ENCODE peak calls at places on chromosomes 12 and 14, in nine cellular contexts. A is K562, T is HCT116, Y is GM12892, P is IMR-90, D is uterus, N is A549, B is heart left ventricle, U is lower leg skin. L is an unnamed sample.

GRCh38 chr12:55797068-55797467 is 20.5 kb downstream of the SARNP start:
- DNase-seq in A (peak; percentile 41), T (peak; percentile 26), Y (no peak), P (peak; percentile 56), D (no peak), N (peak; percentile 62), B (no peak), U (no peak), L (no peak)

GRCh38 chr14:86640288-86640687 is 1110.3 kb downstream of the FLRT2 start:
- DNase-seq in A (no peak), T (no peak), Y (no peak), P (no peak), D (no peak), N (no peak), B (no peak), U (no peak), L (no peak)

GRCh38 chr12:117026343-117026742 is 72.9 kb downstream of the TESC start:
- DNase-seq in A (no peak), T (no peak), Y (no peak), P (no peak), D (no peak), N (no peak), B (no peak), U (no peak), L (no peak)

GRCh38 chr12:118377891-118378470 is 1.6 kb downstream of the SUDS3 start:
- DNase-seq in A (peak; percentile 55), T (peak; percentile 22), Y (no peak), P (peak; percentile 44), D (peak; percentile 65), N (peak; percentile 75), B (peak; percentile 67), U (peak; percentile 54), L (peak; percentile 57)

GRCh38 chr12:113515082-113515856 is 43.6 kb upstream of the LHX5 start:
- DNase-seq in A (no peak), T (no peak), Y (no peak), P (no peak), D (no peak), N (no peak), B (no peak), U (no peak), L (no peak)

GRCh38 chr14:61515436-61516124 is 179.7 kb upstream of the HIF1A start:
- DNase-seq in A (no peak), T (no peak), Y (no peak), P (no peak), D (no peak), N (no peak), B (no peak), U (no peak), L (no peak)

GRCh38 chr14:46344327-46344937 is 307.1 kb downstream of the RPL10L start:
- DNase-seq in A (no peak), T (peak; percentile 3), Y (no peak), P (no peak), D (no peak), N (no peak), B (no peak), U (no peak), L (no peak)

GRCh38 chr12:132605892-132606291 is 4.5 kb downstream of the LRCOL1 start:
- DNase-seq in A (no peak), T (no peak), Y (no peak), P (no peak), D (no peak), N (no peak), B (no peak), U (no peak), L (no peak)

GRCh38 chr12:94186461-94187237 is 38.3 kb downstream of the PLXNC1 start:
- DNase-seq in A (no peak), T (no peak), Y (no peak), P (peak; percentile 61), D (peak; percentile 76), N (no peak), B (no peak), U (no peak), L (no peak)

GRCh38 chr14:85534914-85535313 is 5.0 kb downstream of the FLRT2 start:
- DNase-seq in A (no peak), T (no peak), Y (no peak), P (no peak), D (no peak), N (no peak), B (no peak), U (no peak), L (no peak)

GRCh38 chr14:64788706-64789105 is 84.5 kb downstream of the PLEKHG3 start:
- DNase-seq in A (no peak), T (peak; percentile 37), Y (no peak), P (peak; percentile 94), D (no peak), N (peak; percentile 46), B (no peak), U (no peak), L (peak; percentile 62)

GRCh38 chr12:51372021-51372420 is 19.2 kb downstream of the GALNT6 start:
- DNase-seq in A (no peak), T (no peak), Y (no peak), P (no peak), D (no peak), N (no peak), B (no peak), U (no peak), L (no peak)

GRCh38 chr12:51370667-51371066 is 20.5 kb downstream of the GALNT6 start:
- DNase-seq in A (no peak), T (no peak), Y (no peak), P (no peak), D (no peak), N (no peak), B (no peak), U (no peak), L (no peak)

GRCh38 chr12:51371295-51371953 is 19.8 kb downstream of the GALNT6 start:
- DNase-seq in A (no peak), T (peak; percentile 71), Y (no peak), P (peak; percentile 97), D (peak; percentile 64), N (peak; percentile 97), B (peak; percentile 36), U (peak; percentile 42), L (peak; percentile 94)

GRCh38 chr12:51369581-51369980 is 21.6 kb downstream of the GALNT6 start:
- DNase-seq in A (no peak), T (no peak), Y (no peak), P (no peak), D (no peak), N (no peak), B (no peak), U (no peak), L (no peak)

GRCh38 chr12:51368640-51369517 is 22.3 kb downstream of the GALNT6 start:
- DNase-seq in A (peak; percentile 81), T (no peak), Y (peak; percentile 97), P (peak; percentile 60), D (no peak), N (no peak), B (peak; percentile 38), U (peak; percentile 43), L (no peak)
- TF ChIP-seq POLR2A in A (no peak), T (no peak), Y (peak; percentile 64), P (no peak), D (no peak), N (no peak), B (no peak), U (no peak), L (no peak)

GRCh38 chr14:35292051-35292769 is at the start of gene PSMA6:
- DNase-seq in A (peak; percentile 96), T (peak; percentile 98), Y (peak; percentile 86), P (peak; percentile 99), D (peak; percentile 99), N (peak; percentile 93), B (peak; percentile 99), U (peak; percentile 99), L (peak; percentile 77)
- TF ChIP-seq POLR2A in A (peak; percentile 87), T (peak; percentile 79), Y (peak; percentile 81), P (peak; percentile 85), D (peak; percentile 61), N (peak; percentile 34), B (no peak), U (no peak), L (peak; percentile 31)

GRCh38 chr12:42484996-42485395 is 104.5 kb downstream of the PRICKLE1 start:
- DNase-seq in A (no peak), T (no peak), Y (no peak), P (peak; percentile 33), D (no peak), N (no peak), B (no peak), U (no peak), L (no peak)

GRCh38 chr12:42481368-42481767 is 108.2 kb downstream of the PRICKLE1 start:
- DNase-seq in A (no peak), T (no peak), Y (no peak), P (no peak), D (no peak), N (no peak), B (no peak), U (no peak), L (no peak)

GRCh38 chr12:42482086-42482819 is 107.3 kb downstream of the PRICKLE1 start:
- DNase-seq in A (no peak), T (no peak), Y (no peak), P (peak; percentile 56), D (peak; percentile 57), N (no peak), B (peak; percentile 76), U (peak; percentile 18), L (no peak)

GRCh38 chr12:42483534-42483857 is 106.0 kb downstream of the PRICKLE1 start:
- DNase-seq in A (peak; percentile 55), T (no peak), Y (peak; percentile 41), P (peak; percentile 39), D (peak; percentile 61), N (no peak), B (peak; percentile 64), U (no peak), L (no peak)

GRCh38 chr12:42482820-42483533 is 106.6 kb downstream of the PRICKLE1 start:
- DNase-seq in A (peak; percentile 81), T (no peak), Y (peak; percentile 82), P (peak; percentile 65), D (peak; percentile 81), N (peak; percentile 79), B (peak; percentile 85), U (peak; percentile 28), L (peak; percentile 80)
- TF ChIP-seq POLR2A in A (no peak), T (no peak), Y (no peak), P (no peak), D (no peak), N (no peak), B (no peak), U (no peak), L (no peak)

GRCh38 chr14:52950410-52950897 is 396 bp downstream of the FERMT2 start:
- DNase-seq in A (peak; percentile 4), T (no peak), Y (no peak), P (peak; percentile 29), D (peak; percentile 65), N (peak; percentile 48), B (peak; percentile 61), U (peak; percentile 56), L (peak; percentile 22)

GRCh38 chr14:52949249-52949648 is 1.6 kb downstream of the FERMT2 start:
- DNase-seq in A (no peak), T (no peak), Y (no peak), P (no peak), D (no peak), N (no peak), B (no peak), U (no peak), L (no peak)

GRCh38 chr14:52949711-52950409 is 990 bp downstream of the FERMT2 start:
- DNase-seq in A (no peak), T (no peak), Y (no peak), P (peak; percentile 46), D (no peak), N (peak; percentile 51), B (peak; percentile 28), U (peak; percentile 34), L (peak; percentile 38)

GRCh38 chr14:52951730-52952481 is 1.1 kb upstream of the FERMT2 start:
- DNase-seq in A (peak; percentile 8), T (peak; percentile 61), Y (no peak), P (peak; percentile 80), D (no peak), N (peak; percentile 79), B (peak; percentile 63), U (peak; percentile 32), L (peak; percentile 68)

GRCh38 chr14:52950898-52951729 is at the start of gene FERMT2:
- DNase-seq in A (peak; percentile 57), T (peak; percentile 57), Y (peak; percentile 52), P (peak; percentile 82), D (peak; percentile 93), N (peak; percentile 78), B (peak; percentile 93), U (peak; percentile 68), L (peak; percentile 60)
- TF ChIP-seq POLR2A in A (no peak), T (no peak), Y (peak; percentile 45), P (peak; percentile 81), D (peak; percentile 89), N (peak; percentile 97), B (peak; percentile 5), U (no peak), L (peak; percentile 86)